ENCODE peak calls at places on chromosomes 5 and 9, in six cellular contexts. F is IMR-90, C is mesendoderm, Y is mesenchymal stem cell, H is H1, D is neuronal stem cell. I is an unnamed sample.

GRCh38 chr9:125411171-125411756 is 149.6 kb downstream of the GAPVD1 start:
- DNase-seq in F (no peak), C (no peak), Y (no peak), H (no peak), D (no peak), I (no peak)

GRCh38 chr5:14958196-14958595 is 86.6 kb upstream of the ANKH start:
- DNase-seq in F (peak), C (no peak), Y (no peak), H (no peak), D (no peak), I (no peak)

GRCh38 chr9:19471737-19472648 is 63.2 kb downstream of the ACER2 start:
- DNase-seq in F (peak), C (peak), Y (peak), H (peak), D (peak), I (peak)

GRCh38 chr9:120977321-120977720 is 50.7 kb upstream of the TRAF1 start:
- DNase-seq in F (no peak), C (no peak), Y (no peak), H (no peak), D (no peak), I (no peak)

GRCh38 chr9:111529787-111530186 is 4.8 kb downstream of the ZNF483 start:
- DNase-seq in F (no peak), C (no peak), Y (no peak), H (peak), D (no peak), I (peak)

GRCh38 chr5:174239718-174240117 is 194.2 kb downstream of the NSG2 start:
- DNase-seq in F (no peak), C (no peak), Y (no peak), H (no peak), D (no peak), I (no peak)

GRCh38 chr5:161421067-161421466 is 125.5 kb downstream of the GABRB2 start:
- DNase-seq in F (no peak), C (peak), Y (no peak), H (no peak), D (no peak), I (no peak)

GRCh38 chr5:150000990-150001659 is 586 bp downstream of the HMGXB3 start:
- DNase-seq in F (peak), C (peak), Y (peak), H (no peak), D (peak), I (peak)

GRCh38 chr5:148816357-148816756 is 10.1 kb upstream of the ADRB2 start:
- DNase-seq in F (no peak), C (no peak), Y (no peak), H (no peak), D (no peak), I (no peak)

GRCh38 chr5:65811004-65811403 is 89.0 kb downstream of the NLN start:
- DNase-seq in F (peak), C (no peak), Y (no peak), H (no peak), D (no peak), I (no peak)

GRCh38 chr9:81113408-81114124 is 575.8 kb downstream of the TLE1 start:
- DNase-seq in F (no peak), C (no peak), Y (no peak), H (no peak), D (no peak), I (no peak)

GRCh38 chr5:84688566-84688965 is 303.9 kb upstream of the EDIL3 start:
- DNase-seq in F (peak), C (peak), Y (peak), H (no peak), D (no peak), I (no peak)

GRCh38 chr9:33142531-33142930 is 24.6 kb downstream of the B4GALT1 start:
- DNase-seq in F (no peak), C (no peak), Y (no peak), H (no peak), D (no peak), I (no peak)

GRCh38 chr5:99141534-99142135 is 212.8 kb upstream of the CHD1 start:
- DNase-seq in F (no peak), C (peak), Y (no peak), H (no peak), D (no peak), I (peak)

GRCh38 chr5:112570708-112571448 is 151.8 kb upstream of the EPB41L4A start:
- DNase-seq in F (no peak), C (no peak), Y (no peak), H (no peak), D (no peak), I (no peak)

GRCh38 chr5:77143998-77144836 is 57.1 kb upstream of the ZBED3 start:
- DNase-seq in F (peak), C (peak), Y (peak), H (peak), D (peak), I (peak)

GRCh38 chr9:131700765-131701433 is 39.0 kb downstream of the RAPGEF1 start:
- DNase-seq in F (no peak), C (no peak), Y (no peak), H (no peak), D (no peak), I (no peak)

GRCh38 chr5:147734839-147735238 is 47.7 kb downstream of the JAKMIP2 start:
- DNase-seq in F (no peak), C (no peak), Y (no peak), H (no peak), D (no peak), I (no peak)

GRCh38 chr9:17018540-17019196 is 116.2 kb upstream of the CNTLN start:
- DNase-seq in F (peak), C (no peak), Y (no peak), H (no peak), D (no peak), I (no peak)

GRCh38 chr5:163658702-163659567 is 153.5 kb downstream of the MAT2B start:
- DNase-seq in F (peak), C (no peak), Y (peak), H (no peak), D (no peak), I (no peak)

GRCh38 chr9:99474186-99474585 is 252.1 kb downstream of the SEC61B start:
- DNase-seq in F (no peak), C (no peak), Y (no peak), H (no peak), D (no peak), I (no peak)

GRCh38 chr5:13643196-13643595 is 301.3 kb downstream of the DNAH5 start:
- DNase-seq in F (no peak), C (no peak), Y (no peak), H (no peak), D (no peak), I (no peak)

DNA sequence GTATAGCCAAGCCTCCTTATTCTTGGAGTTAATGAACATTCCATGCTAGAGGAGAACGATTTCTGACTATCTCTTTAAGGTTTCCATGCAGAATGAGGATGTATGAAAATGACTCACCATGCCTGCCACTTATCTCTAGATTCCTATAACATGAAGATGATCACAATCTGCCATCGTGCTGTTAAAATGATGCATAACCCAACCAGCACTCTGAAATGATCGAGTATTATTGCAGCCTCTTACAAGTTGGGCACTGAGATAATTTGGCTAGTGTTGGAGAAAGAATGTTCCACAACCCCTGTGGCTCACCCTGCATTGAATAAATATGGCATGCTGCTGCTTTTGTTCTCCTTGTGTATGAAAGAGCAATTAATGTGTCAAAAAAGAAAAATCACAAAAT is 1143.6 kb upstream of the WWC1 start:
- DNase-seq in F (no peak), C (no peak), Y (peak), H (no peak), D (no peak), I (no peak)
- H3K18ac ChIP-seq in F (no peak), C (no peak), Y (no peak), H (no peak), D (no peak), I (no peak)

GRCh38 chr5:176364765-176365662 is at the start of gene ARL10:
- DNase-seq in F (peak), C (peak), Y (peak), H (no peak), D (peak), I (peak)
- H2BK120ac ChIP-seq in F (peak), C (no peak), Y (peak), H (no peak), D (no peak), I (no peak)

DNA sequence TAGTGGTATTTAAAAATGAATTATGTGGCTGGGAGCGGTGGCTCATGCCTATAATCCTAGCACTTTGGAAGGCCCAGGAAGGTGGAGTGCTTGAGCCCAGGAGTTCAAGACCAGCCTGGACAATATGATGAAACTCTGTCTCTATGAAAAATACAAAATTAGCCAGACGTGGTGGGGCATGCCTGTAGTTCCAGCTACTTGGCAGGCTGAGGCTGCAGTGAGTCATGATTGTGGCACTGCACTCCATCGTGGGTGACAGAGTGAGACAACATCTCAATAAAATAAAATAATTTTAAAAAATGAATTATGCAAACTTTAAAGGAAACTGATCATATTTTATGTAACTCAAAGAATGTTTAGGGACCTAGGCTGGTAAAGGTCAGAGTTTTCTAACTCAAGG is 310.8 kb upstream of the DMRT1 start:
- DNase-seq in F (peak), C (no peak), Y (no peak), H (no peak), D (no peak), I (no peak)
- H3K4ac ChIP-seq in F (no peak), C (no peak), Y (no peak), H (no peak), D (no peak), I (no peak)

GRCh38 chr9:89757776-89758528 is 153.1 kb downstream of the GADD45G start:
- DNase-seq in F (no peak), C (no peak), Y (no peak), H (no peak), D (no peak), I (no peak)
- H3K18ac ChIP-seq in F (no peak), C (no peak), Y (no peak), H (no peak), D (no peak), I (no peak)

DNA sequence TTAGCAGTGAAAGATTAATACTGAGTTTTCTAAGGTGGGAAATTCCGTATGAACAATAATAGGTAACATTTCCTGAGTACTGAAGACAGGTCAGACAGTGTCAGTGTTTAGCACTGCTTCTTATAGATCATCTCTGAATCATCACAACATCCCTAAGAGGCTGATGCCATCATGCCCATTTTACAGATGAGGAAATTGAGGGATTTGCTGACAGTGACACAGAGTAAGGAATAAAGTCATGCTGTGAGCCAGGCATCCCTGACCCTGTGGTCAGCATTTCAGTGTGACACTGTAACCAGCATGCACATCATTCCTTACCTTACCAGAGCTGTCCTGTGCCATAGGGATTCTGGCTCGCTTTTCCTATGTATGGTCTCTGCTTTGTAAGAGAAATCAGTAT is 44.5 kb downstream of the DAPK1 start:
- DNase-seq in F (no peak), C (no peak), Y (no peak), H (no peak), D (no peak), I (no peak)
- H2BK120ac ChIP-seq in F (no peak), C (no peak), Y (no peak), H (no peak), D (no peak), I (no peak)

GRCh38 chr9:106532616-106533015 is 330.4 kb upstream of the ZNF462 start:
- DNase-seq in F (no peak), C (no peak), Y (no peak), H (no peak), D (no peak), I (peak)
- H3K4ac ChIP-seq in F (no peak), C (no peak), Y (no peak), H (no peak), D (no peak), I (no peak)

I was measured in H9.